ENCODE peak calls at places on chromosomes 11 and 22, in ten cellular contexts. One of them, this sample, is unnamed.

GRCh38 chr11:79152511-79152910 is 288.3 kb downstream of the TENM4 start:
- DNase-seq in DMS 273 treated with DMSO at 0.1 percent for 48 hours: no peak
- DNase-seq in CD8-positive, alpha-beta memory T cell: no peak
- DNase-seq in adrenal gland: no peak
- DNase-seq in GM23248: no peak
- DNase-seq in psoas muscle: no peak
- DNase-seq in cardiac fibroblast: no peak
- DNase-seq in stimulated activated CD4-positive, alpha-beta T cell treated with anti-CD3 and anti-CD28 coated beads, Interleukin-4, amount 100 ng/mL, for 48 hours: no peak
- DNase-seq in germinal center: no peak
- DNase-seq in heart left ventricle: no peak
- DNase-seq in this sample: no peak

GRCh38 chr11:69870772-69871171 is 51.6 kb upstream of the FGF3 start:
- DNase-seq in psoas muscle: no peak
- DNase-seq in germinal center: no peak
- DNase-seq in heart left ventricle: no peak
- DNase-seq in stimulated activated CD4-positive, alpha-beta T cell treated with anti-CD3 and anti-CD28 coated beads, Interleukin-4, amount 100 ng/mL, for 48 hours: no peak
- DNase-seq in DMS 273 treated with DMSO at 0.1 percent for 48 hours: no peak
- DNase-seq in cardiac fibroblast: peak; percentile 4
- DNase-seq in CD8-positive, alpha-beta memory T cell: no peak
- DNase-seq in GM23248: no peak
- DNase-seq in adrenal gland: no peak
- DNase-seq in this sample: no peak

GRCh38 chr11:110463153-110463552 is 33.4 kb downstream of the FDX1 start:
- DNase-seq in DMS 273 treated with DMSO at 0.1 percent for 48 hours: no peak
- DNase-seq in stimulated activated CD4-positive, alpha-beta T cell treated with anti-CD3 and anti-CD28 coated beads, Interleukin-4, amount 100 ng/mL, for 48 hours: peak; percentile 4
- DNase-seq in GM23248: peak; percentile 63
- DNase-seq in heart left ventricle: no peak
- DNase-seq in germinal center: no peak
- DNase-seq in adrenal gland: peak; percentile 52
- DNase-seq in CD8-positive, alpha-beta memory T cell: no peak
- DNase-seq in cardiac fibroblast: peak; percentile 77
- DNase-seq in psoas muscle: peak; percentile 75
- DNase-seq in this sample: peak; percentile 31

GRCh38 chr11:284081-285020 is 4.6 kb upstream of the PGGHG start:
- DNase-seq in DMS 273 treated with DMSO at 0.1 percent for 48 hours: no peak
- DNase-seq in stimulated activated CD4-positive, alpha-beta T cell treated with anti-CD3 and anti-CD28 coated beads, Interleukin-4, amount 100 ng/mL, for 48 hours: no peak
- DNase-seq in adrenal gland: no peak
- DNase-seq in psoas muscle: peak; percentile 47
- DNase-seq in GM23248: no peak
- DNase-seq in germinal center: no peak
- DNase-seq in heart left ventricle: peak; percentile 46
- DNase-seq in cardiac fibroblast: no peak
- DNase-seq in CD8-positive, alpha-beta memory T cell: no peak
- DNase-seq in this sample: peak; percentile 13

GRCh38 chr11:6655790-6656580 is at the start of gene DCHS1:
- DNase-seq in stimulated activated CD4-positive, alpha-beta T cell treated with anti-CD3 and anti-CD28 coated beads, Interleukin-4, amount 100 ng/mL, for 48 hours: no peak
- DNase-seq in adrenal gland: peak; percentile 19
- DNase-seq in psoas muscle: no peak
- DNase-seq in CD8-positive, alpha-beta memory T cell: peak; percentile 30
- DNase-seq in GM23248: peak; percentile 39
- DNase-seq in DMS 273 treated with DMSO at 0.1 percent for 48 hours: no peak
- DNase-seq in germinal center: peak; percentile 37
- DNase-seq in cardiac fibroblast: no peak
- DNase-seq in heart left ventricle: peak; percentile 75
- DNase-seq in this sample: peak; percentile 64

GRCh38 chr22:46078241-46079092 is 71.9 kb upstream of the PPARA start:
- DNase-seq in cardiac fibroblast: peak; percentile 88
- DNase-seq in psoas muscle: peak; percentile 87
- DNase-seq in stimulated activated CD4-positive, alpha-beta T cell treated with anti-CD3 and anti-CD28 coated beads, Interleukin-4, amount 100 ng/mL, for 48 hours: no peak
- DNase-seq in GM23248: peak; percentile 95
- DNase-seq in DMS 273 treated with DMSO at 0.1 percent for 48 hours: peak; percentile 56
- DNase-seq in CD8-positive, alpha-beta memory T cell: no peak
- DNase-seq in heart left ventricle: peak; percentile 83
- DNase-seq in germinal center: no peak
- DNase-seq in adrenal gland: peak; percentile 91
- DNase-seq in this sample: peak; percentile 81

GRCh38 chr22:32204856-32205722 is at the start of gene RFPL2:
- DNase-seq in stimulated activated CD4-positive, alpha-beta T cell treated with anti-CD3 and anti-CD28 coated beads, Interleukin-4, amount 100 ng/mL, for 48 hours: no peak
- DNase-seq in GM23248: peak; percentile 5
- DNase-seq in CD8-positive, alpha-beta memory T cell: peak; percentile 46
- DNase-seq in cardiac fibroblast: peak; percentile 29
- DNase-seq in adrenal gland: peak; percentile 10
- DNase-seq in psoas muscle: no peak
- DNase-seq in DMS 273 treated with DMSO at 0.1 percent for 48 hours: peak; percentile 62
- DNase-seq in heart left ventricle: no peak
- DNase-seq in germinal center: no peak
- DNase-seq in this sample: no peak

GRCh38 chr22:35459423-35459894 is 59.5 kb downstream of the MCM5 start:
- DNase-seq in psoas muscle: peak; percentile 6
- DNase-seq in GM23248: no peak
- DNase-seq in stimulated activated CD4-positive, alpha-beta T cell treated with anti-CD3 and anti-CD28 coated beads, Interleukin-4, amount 100 ng/mL, for 48 hours: no peak
- DNase-seq in germinal center: no peak
- DNase-seq in cardiac fibroblast: no peak
- DNase-seq in CD8-positive, alpha-beta memory T cell: no peak
- DNase-seq in heart left ventricle: no peak
- DNase-seq in adrenal gland: no peak
- DNase-seq in DMS 273 treated with DMSO at 0.1 percent for 48 hours: no peak
- DNase-seq in this sample: no peak

GRCh38 chr11:61004037-61004641 is 32.7 kb downstream of the CD6 start:
- DNase-seq in adrenal gland: no peak
- DNase-seq in GM23248: no peak
- DNase-seq in CD8-positive, alpha-beta memory T cell: peak; percentile 55
- DNase-seq in DMS 273 treated with DMSO at 0.1 percent for 48 hours: no peak
- DNase-seq in heart left ventricle: no peak
- DNase-seq in germinal center: no peak
- DNase-seq in cardiac fibroblast: peak; percentile 38
- DNase-seq in psoas muscle: no peak
- DNase-seq in stimulated activated CD4-positive, alpha-beta T cell treated with anti-CD3 and anti-CD28 coated beads, Interleukin-4, amount 100 ng/mL, for 48 hours: no peak
- DNase-seq in this sample: no peak

GRCh38 chr11:69344570-69345145 is 50.7 kb downstream of the MYEOV start:
- DNase-seq in stimulated activated CD4-positive, alpha-beta T cell treated with anti-CD3 and anti-CD28 coated beads, Interleukin-4, amount 100 ng/mL, for 48 hours: no peak
- DNase-seq in heart left ventricle: no peak
- DNase-seq in DMS 273 treated with DMSO at 0.1 percent for 48 hours: no peak
- DNase-seq in psoas muscle: no peak
- DNase-seq in germinal center: no peak
- DNase-seq in GM23248: no peak
- DNase-seq in CD8-positive, alpha-beta memory T cell: no peak
- DNase-seq in cardiac fibroblast: no peak
- DNase-seq in adrenal gland: no peak
- DNase-seq in this sample: no peak

GRCh38 chr11:34213366-34213765 is 107.9 kb downstream of the NAT10 start:
- DNase-seq in psoas muscle: no peak
- DNase-seq in CD8-positive, alpha-beta memory T cell: no peak
- DNase-seq in stimulated activated CD4-positive, alpha-beta T cell treated with anti-CD3 and anti-CD28 coated beads, Interleukin-4, amount 100 ng/mL, for 48 hours: no peak
- DNase-seq in adrenal gland: no peak
- DNase-seq in germinal center: no peak
- DNase-seq in heart left ventricle: no peak
- DNase-seq in GM23248: peak; percentile 74
- DNase-seq in cardiac fibroblast: peak; percentile 18
- DNase-seq in DMS 273 treated with DMSO at 0.1 percent for 48 hours: no peak
- DNase-seq in this sample: no peak

GRCh38 chr11:61510178-61510979 is 1.8 kb downstream of the LRRC10B start:
- DNase-seq in adrenal gland: no peak
- DNase-seq in psoas muscle: no peak
- DNase-seq in CD8-positive, alpha-beta memory T cell: no peak
- DNase-seq in GM23248: no peak
- DNase-seq in heart left ventricle: no peak
- DNase-seq in cardiac fibroblast: no peak
- DNase-seq in DMS 273 treated with DMSO at 0.1 percent for 48 hours: no peak
- DNase-seq in stimulated activated CD4-positive, alpha-beta T cell treated with anti-CD3 and anti-CD28 coated beads, Interleukin-4, amount 100 ng/mL, for 48 hours: no peak
- DNase-seq in germinal center: no peak
- DNase-seq in this sample: peak; percentile 28

GRCh38 chr22:39315389-39315788 is 4.0 kb downstream of the RPL3 start:
- DNase-seq in cardiac fibroblast: no peak
- DNase-seq in adrenal gland: peak; percentile 85
- DNase-seq in psoas muscle: no peak
- DNase-seq in GM23248: peak; percentile 35
- DNase-seq in heart left ventricle: no peak
- DNase-seq in germinal center: no peak
- DNase-seq in DMS 273 treated with DMSO at 0.1 percent for 48 hours: no peak
- DNase-seq in CD8-positive, alpha-beta memory T cell: no peak
- DNase-seq in stimulated activated CD4-positive, alpha-beta T cell treated with anti-CD3 and anti-CD28 coated beads, Interleukin-4, amount 100 ng/mL, for 48 hours: no peak
- DNase-seq in this sample: no peak

GRCh38 chr11:123251656-123252344 is 56.8 kb upstream of the CLMP start:
- DNase-seq in psoas muscle: peak; percentile 79
- DNase-seq in CD8-positive, alpha-beta memory T cell: no peak
- DNase-seq in heart left ventricle: no peak
- DNase-seq in GM23248: peak; percentile 69
- DNase-seq in germinal center: no peak
- DNase-seq in stimulated activated CD4-positive, alpha-beta T cell treated with anti-CD3 and anti-CD28 coated beads, Interleukin-4, amount 100 ng/mL, for 48 hours: no peak
- DNase-seq in DMS 273 treated with DMSO at 0.1 percent for 48 hours: no peak
- DNase-seq in cardiac fibroblast: peak; percentile 60
- DNase-seq in adrenal gland: peak; percentile 82
- DNase-seq in this sample: peak; percentile 31

GRCh38 chr22:29314537-29315285 is 786 bp downstream of the RASL10A start:
- DNase-seq in DMS 273 treated with DMSO at 0.1 percent for 48 hours: no peak
- DNase-seq in psoas muscle: peak; percentile 54
- DNase-seq in adrenal gland: no peak
- DNase-seq in germinal center: no peak
- DNase-seq in GM23248: peak; percentile 36
- DNase-seq in CD8-positive, alpha-beta memory T cell: no peak
- DNase-seq in stimulated activated CD4-positive, alpha-beta T cell treated with anti-CD3 and anti-CD28 coated beads, Interleukin-4, amount 100 ng/mL, for 48 hours: no peak
- DNase-seq in heart left ventricle: peak; percentile 64
- DNase-seq in cardiac fibroblast: no peak
- DNase-seq in this sample: no peak

GRCh38 chr11:23423656-23424055 is 563.4 kb upstream of the CCDC179 start:
- DNase-seq in psoas muscle: no peak
- DNase-seq in cardiac fibroblast: no peak
- DNase-seq in germinal center: no peak
- DNase-seq in DMS 273 treated with DMSO at 0.1 percent for 48 hours: no peak
- DNase-seq in GM23248: no peak
- DNase-seq in heart left ventricle: no peak
- DNase-seq in CD8-positive, alpha-beta memory T cell: no peak
- DNase-seq in adrenal gland: no peak
- DNase-seq in stimulated activated CD4-positive, alpha-beta T cell treated with anti-CD3 and anti-CD28 coated beads, Interleukin-4, amount 100 ng/mL, for 48 hours: no peak
- DNase-seq in this sample: no peak

GRCh38 chr11:92357344-92357743 is 132.7 kb downstream of the FAT3 start:
- DNase-seq in GM23248: no peak
- DNase-seq in stimulated activated CD4-positive, alpha-beta T cell treated with anti-CD3 and anti-CD28 coated beads, Interleukin-4, amount 100 ng/mL, for 48 hours: no peak
- DNase-seq in psoas muscle: no peak
- DNase-seq in heart left ventricle: no peak
- DNase-seq in DMS 273 treated with DMSO at 0.1 percent for 48 hours: no peak
- DNase-seq in cardiac fibroblast: no peak
- DNase-seq in germinal center: no peak
- DNase-seq in CD8-positive, alpha-beta memory T cell: no peak
- DNase-seq in adrenal gland: no peak
- DNase-seq in this sample: no peak

GRCh38 chr11:3156282-3156660 is 8.8 kb downstream of the OSBPL5 start:
- DNase-seq in GM23248: no peak
- DNase-seq in heart left ventricle: no peak
- DNase-seq in adrenal gland: no peak
- DNase-seq in cardiac fibroblast: peak; percentile 46
- DNase-seq in CD8-positive, alpha-beta memory T cell: no peak
- DNase-seq in DMS 273 treated with DMSO at 0.1 percent for 48 hours: no peak
- DNase-seq in psoas muscle: peak; percentile 44
- DNase-seq in stimulated activated CD4-positive, alpha-beta T cell treated with anti-CD3 and anti-CD28 coated beads, Interleukin-4, amount 100 ng/mL, for 48 hours: no peak
- DNase-seq in germinal center: no peak
- DNase-seq in this sample: peak; percentile 58

GRCh38 chr22:37982938-37983859 is 1.2 kb downstream of the SOX10 start:
- DNase-seq in heart left ventricle: no peak
- DNase-seq in cardiac fibroblast: no peak
- DNase-seq in CD8-positive, alpha-beta memory T cell: no peak
- DNase-seq in adrenal gland: no peak
- DNase-seq in stimulated activated CD4-positive, alpha-beta T cell treated with anti-CD3 and anti-CD28 coated beads, Interleukin-4, amount 100 ng/mL, for 48 hours: no peak
- DNase-seq in GM23248: no peak
- DNase-seq in germinal center: no peak
- DNase-seq in psoas muscle: no peak
- DNase-seq in DMS 273 treated with DMSO at 0.1 percent for 48 hours: no peak
- DNase-seq in this sample: no peak

GRCh38 chr11:55966391-55966790 is 3.4 kb downstream of the OR10AG1 start:
- DNase-seq in GM23248: no peak
- DNase-seq in adrenal gland: no peak
- DNase-seq in cardiac fibroblast: no peak
- DNase-seq in psoas muscle: no peak
- DNase-seq in CD8-positive, alpha-beta memory T cell: no peak
- DNase-seq in heart left ventricle: no peak
- DNase-seq in DMS 273 treated with DMSO at 0.1 percent for 48 hours: no peak
- DNase-seq in germinal center: no peak
- DNase-seq in stimulated activated CD4-positive, alpha-beta T cell treated with anti-CD3 and anti-CD28 coated beads, Interleukin-4, amount 100 ng/mL, for 48 hours: no peak
- DNase-seq in this sample: no peak

GRCh38 chr11:32056445-32056844 is 34.4 kb upstream of the RCN1 start:
- DNase-seq in CD8-positive, alpha-beta memory T cell: no peak
- DNase-seq in psoas muscle: no peak
- DNase-seq in DMS 273 treated with DMSO at 0.1 percent for 48 hours: no peak
- DNase-seq in germinal center: no peak
- DNase-seq in GM23248: peak; percentile 84
- DNase-seq in stimulated activated CD4-positive, alpha-beta T cell treated with anti-CD3 and anti-CD28 coated beads, Interleukin-4, amount 100 ng/mL, for 48 hours: no peak
- DNase-seq in adrenal gland: no peak
- DNase-seq in heart left ventricle: no peak
- DNase-seq in cardiac fibroblast: peak; percentile 62
- DNase-seq in this sample: no peak

GRCh38 chr11:21460082-21460481 is 732.8 kb upstream of the ANO5 start:
- DNase-seq in CD8-positive, alpha-beta memory T cell: no peak
- DNase-seq in psoas muscle: no peak
- DNase-seq in germinal center: no peak
- DNase-seq in cardiac fibroblast: no peak
- DNase-seq in GM23248: no peak
- DNase-seq in adrenal gland: no peak
- DNase-seq in DMS 273 treated with DMSO at 0.1 percent for 48 hours: no peak
- DNase-seq in stimulated activated CD4-positive, alpha-beta T cell treated with anti-CD3 and anti-CD28 coated beads, Interleukin-4, amount 100 ng/mL, for 48 hours: no peak
- DNase-seq in heart left ventricle: no peak
- DNase-seq in this sample: no peak

GRCh38 chr22:38172016-38172431 is 9.6 kb downstream of the PLA2G6 start:
- DNase-seq in adrenal gland: no peak
- DNase-seq in stimulated activated CD4-positive, alpha-beta T cell treated with anti-CD3 and anti-CD28 coated beads, Interleukin-4, amount 100 ng/mL, for 48 hours: no peak
- DNase-seq in CD8-positive, alpha-beta memory T cell: no peak
- DNase-seq in psoas muscle: no peak
- DNase-seq in germinal center: no peak
- DNase-seq in GM23248: no peak
- DNase-seq in cardiac fibroblast: peak; percentile 68
- DNase-seq in DMS 273 treated with DMSO at 0.1 percent for 48 hours: peak; percentile 70
- DNase-seq in heart left ventricle: no peak
- DNase-seq in this sample: no peak

GRCh38 chr11:10543782-10544181 is 2.8 kb upstream of the RNF141 start:
- DNase-seq in cardiac fibroblast: no peak
- DNase-seq in GM23248: no peak
- DNase-seq in heart left ventricle: no peak
- DNase-seq in adrenal gland: no peak
- DNase-seq in psoas muscle: peak; percentile 49
- DNase-seq in stimulated activated CD4-positive, alpha-beta T cell treated with anti-CD3 and anti-CD28 coated beads, Interleukin-4, amount 100 ng/mL, for 48 hours: no peak
- DNase-seq in CD8-positive, alpha-beta memory T cell: no peak
- DNase-seq in germinal center: no peak
- DNase-seq in DMS 273 treated with DMSO at 0.1 percent for 48 hours: no peak
- DNase-seq in this sample: no peak

GRCh38 chr11:3859373-3859881 is 4.0 kb downstream of the STIM1 start:
- DNase-seq in DMS 273 treated with DMSO at 0.1 percent for 48 hours: no peak
- DNase-seq in stimulated activated CD4-positive, alpha-beta T cell treated with anti-CD3 and anti-CD28 coated beads, Interleukin-4, amount 100 ng/mL, for 48 hours: no peak
- DNase-seq in psoas muscle: peak; percentile 91
- DNase-seq in adrenal gland: no peak
- DNase-seq in CD8-positive, alpha-beta memory T cell: no peak
- DNase-seq in cardiac fibroblast: no peak
- DNase-seq in GM23248: no peak
- DNase-seq in germinal center: no peak
- DNase-seq in heart left ventricle: peak; percentile 77
- DNase-seq in this sample: no peak

GRCh38 chr22:23357028-23357427 is 176.7 kb downstream of the BCR start:
- DNase-seq in stimulated activated CD4-positive, alpha-beta T cell treated with anti-CD3 and anti-CD28 coated beads, Interleukin-4, amount 100 ng/mL, for 48 hours: no peak
- DNase-seq in psoas muscle: no peak
- DNase-seq in CD8-positive, alpha-beta memory T cell: no peak
- DNase-seq in DMS 273 treated with DMSO at 0.1 percent for 48 hours: no peak
- DNase-seq in heart left ventricle: no peak
- DNase-seq in germinal center: no peak
- DNase-seq in cardiac fibroblast: no peak
- DNase-seq in adrenal gland: peak; percentile 34
- DNase-seq in GM23248: no peak
- DNase-seq in this sample: peak; percentile 34

GRCh38 chr22:44412136-44412731 is 85.8 kb downstream of the RTL6 start:
- DNase-seq in DMS 273 treated with DMSO at 0.1 percent for 48 hours: no peak
- DNase-seq in CD8-positive, alpha-beta memory T cell: no peak
- DNase-seq in stimulated activated CD4-positive, alpha-beta T cell treated with anti-CD3 and anti-CD28 coated beads, Interleukin-4, amount 100 ng/mL, for 48 hours: no peak
- DNase-seq in psoas muscle: no peak
- DNase-seq in heart left ventricle: no peak
- DNase-seq in adrenal gland: no peak
- DNase-seq in cardiac fibroblast: no peak
- DNase-seq in GM23248: no peak
- DNase-seq in germinal center: no peak
- DNase-seq in this sample: no peak

GRCh38 chr22:24996420-24996952 is 44.0 kb downstream of the KIAA1671 start:
- DNase-seq in heart left ventricle: no peak
- DNase-seq in CD8-positive, alpha-beta memory T cell: no peak
- DNase-seq in psoas muscle: no peak
- DNase-seq in GM23248: peak; percentile 42
- DNase-seq in germinal center: no peak
- DNase-seq in adrenal gland: peak; percentile 62
- DNase-seq in cardiac fibroblast: no peak
- DNase-seq in DMS 273 treated with DMSO at 0.1 percent for 48 hours: no peak
- DNase-seq in stimulated activated CD4-positive, alpha-beta T cell treated with anti-CD3 and anti-CD28 coated beads, Interleukin-4, amount 100 ng/mL, for 48 hours: no peak
- DNase-seq in this sample: no peak

This sample was measured in uterus.